ENCODE peak calls at places on chromosome 3, in ten cellular contexts. One of them, this sample, is unnamed.

GRCh38 chr3:138945646-138946553 is 1.0 kb downstream of the FOXL2 start:
- DNase-seq in IMR-90: peak; percentile 23
- DNase-seq in psoas muscle: no peak
- DNase-seq in GM23338: peak; percentile 68
- DNase-seq in HepG2: no peak
- DNase-seq in left ventricle myocardium inferior: no peak
- DNase-seq in cardiac muscle cell: peak; percentile 37
- DNase-seq in ovary: peak; percentile 41
- DNase-seq in kidney: peak; percentile 69
- DNase-seq in heart left ventricle: no peak
- DNase-seq in this sample: no peak

GRCh38 chr3:158794936-158795518 is 6.8 kb upstream of the MFSD1 start:
- DNase-seq in IMR-90: peak; percentile 59
- DNase-seq in psoas muscle: no peak
- DNase-seq in GM23338: peak; percentile 63
- DNase-seq in HepG2: peak; percentile 32
- DNase-seq in left ventricle myocardium inferior: no peak
- DNase-seq in cardiac muscle cell: no peak
- DNase-seq in ovary: no peak
- DNase-seq in kidney: no peak
- DNase-seq in heart left ventricle: no peak
- DNase-seq in this sample: no peak

GRCh38 chr3:178353292-178353814 is 182.9 kb upstream of the KCNMB2 start:
- DNase-seq in IMR-90: peak; percentile 36
- DNase-seq in psoas muscle: no peak
- DNase-seq in GM23338: no peak
- DNase-seq in HepG2: no peak
- DNase-seq in left ventricle myocardium inferior: no peak
- DNase-seq in cardiac muscle cell: no peak
- DNase-seq in ovary: no peak
- DNase-seq in kidney: no peak
- DNase-seq in heart left ventricle: no peak
- DNase-seq in this sample: no peak

GRCh38 chr3:98733055-98733777 is 29.9 kb upstream of the ST3GAL6 start:
- DNase-seq in IMR-90: no peak
- DNase-seq in psoas muscle: peak; percentile 32
- DNase-seq in GM23338: no peak
- DNase-seq in HepG2: peak; percentile 12
- DNase-seq in left ventricle myocardium inferior: peak; percentile 39
- DNase-seq in cardiac muscle cell: peak; percentile 66
- DNase-seq in ovary: peak; percentile 13
- DNase-seq in kidney: peak; percentile 78
- DNase-seq in heart left ventricle: peak; percentile 48
- DNase-seq in this sample: peak; percentile 40

GRCh38 chr3:138452491-138452890 is 18.1 kb downstream of the ESYT3 start:
- DNase-seq in IMR-90: no peak
- DNase-seq in psoas muscle: no peak
- DNase-seq in GM23338: no peak
- DNase-seq in HepG2: no peak
- DNase-seq in left ventricle myocardium inferior: no peak
- DNase-seq in cardiac muscle cell: no peak
- DNase-seq in ovary: no peak
- DNase-seq in kidney: no peak
- DNase-seq in heart left ventricle: no peak
- DNase-seq in this sample: no peak

GRCh38 chr3:29887450-29887849 is 606.6 kb downstream of the RBMS3 start:
- DNase-seq in IMR-90: peak; percentile 66
- DNase-seq in psoas muscle: no peak
- DNase-seq in GM23338: no peak
- DNase-seq in HepG2: no peak
- DNase-seq in left ventricle myocardium inferior: no peak
- DNase-seq in cardiac muscle cell: no peak
- DNase-seq in ovary: no peak
- DNase-seq in kidney: no peak
- DNase-seq in heart left ventricle: no peak
- DNase-seq in this sample: no peak

GRCh38 chr3:162541923-162542322 is 1045.3 kb downstream of the OTOL1 start:
- DNase-seq in IMR-90: no peak
- DNase-seq in psoas muscle: no peak
- DNase-seq in GM23338: no peak
- DNase-seq in HepG2: no peak
- DNase-seq in left ventricle myocardium inferior: no peak
- DNase-seq in cardiac muscle cell: no peak
- DNase-seq in ovary: no peak
- DNase-seq in kidney: no peak
- DNase-seq in heart left ventricle: no peak
- DNase-seq in this sample: no peak

GRCh38 chr3:138327831-138328230 is 1.8 kb downstream of the NME9 start:
- DNase-seq in IMR-90: no peak
- DNase-seq in psoas muscle: no peak
- DNase-seq in GM23338: no peak
- DNase-seq in HepG2: no peak
- DNase-seq in left ventricle myocardium inferior: no peak
- DNase-seq in cardiac muscle cell: no peak
- DNase-seq in ovary: no peak
- DNase-seq in kidney: no peak
- DNase-seq in heart left ventricle: no peak
- DNase-seq in this sample: no peak

GRCh38 chr3:186989429-186989828 is 59.1 kb downstream of the ST6GAL1 start:
- DNase-seq in IMR-90: no peak
- DNase-seq in psoas muscle: no peak
- DNase-seq in GM23338: no peak
- DNase-seq in HepG2: peak; percentile 10
- DNase-seq in left ventricle myocardium inferior: no peak
- DNase-seq in cardiac muscle cell: no peak
- DNase-seq in ovary: no peak
- DNase-seq in kidney: no peak
- DNase-seq in heart left ventricle: no peak
- DNase-seq in this sample: no peak

GRCh38 chr3:186988806-186989205 is 58.5 kb downstream of the ST6GAL1 start:
- DNase-seq in IMR-90: no peak
- DNase-seq in psoas muscle: no peak
- DNase-seq in GM23338: no peak
- DNase-seq in HepG2: no peak
- DNase-seq in left ventricle myocardium inferior: no peak
- DNase-seq in cardiac muscle cell: no peak
- DNase-seq in ovary: no peak
- DNase-seq in kidney: no peak
- DNase-seq in heart left ventricle: no peak
- DNase-seq in this sample: no peak

GRCh38 chr3:186985713-186986364 is 55.5 kb downstream of the ST6GAL1 start:
- DNase-seq in IMR-90: no peak
- DNase-seq in psoas muscle: no peak
- DNase-seq in GM23338: no peak
- DNase-seq in HepG2: no peak
- DNase-seq in left ventricle myocardium inferior: no peak
- DNase-seq in cardiac muscle cell: no peak
- DNase-seq in ovary: no peak
- DNase-seq in kidney: no peak
- DNase-seq in heart left ventricle: no peak
- DNase-seq in this sample: no peak

GRCh38 chr3:186986406-186986805 is 56.1 kb downstream of the ST6GAL1 start:
- DNase-seq in IMR-90: no peak
- DNase-seq in psoas muscle: no peak
- DNase-seq in GM23338: no peak
- DNase-seq in HepG2: no peak
- DNase-seq in left ventricle myocardium inferior: no peak
- DNase-seq in cardiac muscle cell: peak; percentile 19
- DNase-seq in ovary: no peak
- DNase-seq in kidney: no peak
- DNase-seq in heart left ventricle: no peak
- DNase-seq in this sample: no peak

GRCh38 chr3:186986811-186987210 is 56.5 kb downstream of the ST6GAL1 start:
- DNase-seq in IMR-90: no peak
- DNase-seq in psoas muscle: no peak
- DNase-seq in GM23338: no peak
- DNase-seq in HepG2: no peak
- DNase-seq in left ventricle myocardium inferior: no peak
- DNase-seq in cardiac muscle cell: no peak
- DNase-seq in ovary: no peak
- DNase-seq in kidney: no peak
- DNase-seq in heart left ventricle: no peak
- DNase-seq in this sample: no peak
- H3K4me1 ChIP-seq in IMR-90: peaks cover 1% of the 10 kb centered on the region
- H3K4me1 ChIP-seq in psoas muscle: peaks cover 27% of the 10 kb centered on the region
- H3K4me1 ChIP-seq in GM23338: peaks cover 20% of the 10 kb centered on the region
- H3K4me1 ChIP-seq in HepG2: peaks cover 31% of the 10 kb centered on the region
- H3K4me1 ChIP-seq in left ventricle myocardium inferior: peaks cover 75% of the 10 kb centered on the region
- H3K4me1 ChIP-seq in cardiac muscle cell: peaks cover 32% of the 10 kb centered on the region
- H3K4me1 ChIP-seq in ovary: no peaks in the 10 kb centered on the region
- H3K4me1 ChIP-seq in kidney: peaks cover 5% of the 10 kb centered on the region
- H3K4me1 ChIP-seq in heart left ventricle: peaks cover 60% of the 10 kb centered on the region
- H3K4me1 ChIP-seq in this sample: peaks cover 16% of the 10 kb centered on the region

DNA sequence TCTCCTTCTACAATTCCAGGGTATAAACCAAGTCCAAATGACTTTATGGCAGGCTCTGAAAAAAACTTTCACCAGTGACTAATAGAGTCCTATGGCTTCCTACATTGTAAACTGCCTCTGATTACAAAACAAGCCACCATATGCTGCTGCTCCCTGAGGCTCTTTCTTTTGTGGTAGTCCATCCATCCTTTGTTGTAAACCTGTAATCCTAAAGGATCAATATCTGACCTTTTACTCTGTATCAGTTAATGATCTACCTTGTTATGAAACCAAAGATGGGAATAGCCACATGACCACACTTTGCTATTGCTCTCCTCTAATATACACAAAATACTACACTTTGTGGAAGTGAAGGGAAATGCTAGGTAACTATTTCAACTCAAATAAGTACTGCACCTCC is 434.7 kb upstream of the AGTR1 start:
- DNase-seq in IMR-90: no peak
- DNase-seq in psoas muscle: no peak
- DNase-seq in GM23338: no peak
- DNase-seq in HepG2: peak; percentile 16
- DNase-seq in left ventricle myocardium inferior: no peak
- DNase-seq in cardiac muscle cell: no peak
- DNase-seq in ovary: no peak
- DNase-seq in kidney: no peak
- DNase-seq in heart left ventricle: no peak
- DNase-seq in this sample: no peak
- H3K4me3 ChIP-seq in IMR-90: no peak overlapping the region
- H3K4me3 ChIP-seq in psoas muscle: no peak overlapping the region
- H3K4me3 ChIP-seq in GM23338: no peak overlapping the region
- H3K4me3 ChIP-seq in HepG2: no peak overlapping the region
- H3K4me3 ChIP-seq in left ventricle myocardium inferior: no peak overlapping the region
- H3K4me3 ChIP-seq in cardiac muscle cell: no peak overlapping the region
- H3K4me3 ChIP-seq in ovary: no peak overlapping the region
- H3K4me3 ChIP-seq in kidney: no peak overlapping the region
- H3K4me3 ChIP-seq in heart left ventricle: no peak overlapping the region
- H3K4me3 ChIP-seq in this sample: no peak overlapping the region

GRCh38 chr3:105354429-105354828 is 12.3 kb upstream of the ALCAM start:
- DNase-seq in IMR-90: no peak
- DNase-seq in psoas muscle: no peak
- DNase-seq in GM23338: peak; percentile 87
- DNase-seq in HepG2: no peak
- DNase-seq in left ventricle myocardium inferior: no peak
- DNase-seq in cardiac muscle cell: peak; percentile 18
- DNase-seq in ovary: no peak
- DNase-seq in kidney: no peak
- DNase-seq in heart left ventricle: no peak
- DNase-seq in this sample: no peak

GRCh38 chr3:105355355-105356063 is 11.2 kb upstream of the ALCAM start:
- DNase-seq in IMR-90: peak; percentile 74
- DNase-seq in psoas muscle: no peak
- DNase-seq in GM23338: no peak
- DNase-seq in HepG2: no peak
- DNase-seq in left ventricle myocardium inferior: no peak
- DNase-seq in cardiac muscle cell: no peak
- DNase-seq in ovary: no peak
- DNase-seq in kidney: no peak
- DNase-seq in heart left ventricle: no peak
- DNase-seq in this sample: no peak

GRCh38 chr3:105351821-105352220 is 14.9 kb upstream of the ALCAM start:
- DNase-seq in IMR-90: peak; percentile 77
- DNase-seq in psoas muscle: no peak
- DNase-seq in GM23338: no peak
- DNase-seq in HepG2: no peak
- DNase-seq in left ventricle myocardium inferior: no peak
- DNase-seq in cardiac muscle cell: no peak
- DNase-seq in ovary: no peak
- DNase-seq in kidney: no peak
- DNase-seq in heart left ventricle: no peak
- DNase-seq in this sample: no peak

GRCh38 chr3:105352976-105353375 is 13.7 kb upstream of the ALCAM start:
- DNase-seq in IMR-90: peak; percentile 58
- DNase-seq in psoas muscle: no peak
- DNase-seq in GM23338: no peak
- DNase-seq in HepG2: no peak
- DNase-seq in left ventricle myocardium inferior: no peak
- DNase-seq in cardiac muscle cell: no peak
- DNase-seq in ovary: no peak
- DNase-seq in kidney: no peak
- DNase-seq in heart left ventricle: no peak
- DNase-seq in this sample: no peak

DNA sequence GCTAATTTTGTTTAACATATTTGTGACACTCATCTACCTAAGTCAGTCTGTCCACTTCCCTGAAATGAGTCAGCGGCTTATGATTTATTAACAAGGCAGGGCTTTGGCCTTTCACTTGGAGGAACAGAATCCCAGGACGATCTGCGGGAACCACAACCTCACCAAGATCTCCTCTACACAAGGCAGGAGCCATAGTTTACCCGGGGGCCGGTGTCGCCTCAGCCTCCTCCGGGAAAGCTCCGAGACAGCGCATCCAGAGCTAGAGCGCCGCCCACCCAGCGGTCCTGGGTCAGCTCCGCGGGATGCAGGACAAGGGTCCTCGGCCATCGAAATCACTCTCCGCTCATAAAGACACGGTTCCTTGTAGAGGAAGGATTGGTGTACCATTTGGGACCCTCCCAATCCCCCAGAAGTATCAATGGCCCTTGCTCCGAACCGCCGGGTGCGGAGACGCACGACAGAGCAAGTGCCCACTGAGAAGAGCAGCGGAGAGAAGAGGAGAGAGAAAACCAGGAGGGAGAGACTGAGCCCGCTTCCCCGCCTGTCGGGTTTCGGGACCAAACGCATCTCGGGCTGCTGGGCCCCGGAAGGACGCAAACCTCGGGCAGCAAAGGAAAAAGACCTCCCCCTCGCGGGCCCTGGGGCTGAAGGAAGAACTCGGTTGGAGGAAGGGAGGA is 13.1 kb upstream of the ALCAM start:
- DNase-seq in IMR-90: peak; percentile 64
- DNase-seq in psoas muscle: peak; percentile 25
- DNase-seq in GM23338: peak; percentile 72
- DNase-seq in HepG2: no peak
- DNase-seq in left ventricle myocardium inferior: peak; percentile 20
- DNase-seq in cardiac muscle cell: peak; percentile 20
- DNase-seq in ovary: no peak
- DNase-seq in kidney: peak; percentile 59
- DNase-seq in heart left ventricle: no peak
- DNase-seq in this sample: no peak
- TF ChIP-seq CTCF in IMR-90: no peak
- TF ChIP-seq CTCF in psoas muscle: no peak
- TF ChIP-seq CTCF in GM23338: peak; percentile 11
- TF ChIP-seq CTCF in HepG2: no peak
- TF ChIP-seq CTCF in left ventricle myocardium inferior: no peak
- TF ChIP-seq CTCF in cardiac muscle cell: peak; percentile 9
- TF ChIP-seq CTCF in ovary: no peak
- TF ChIP-seq CTCF in kidney: no peak
- TF ChIP-seq CTCF in heart left ventricle: no peak
- TF ChIP-seq CTCF in this sample: no peak

DNA sequence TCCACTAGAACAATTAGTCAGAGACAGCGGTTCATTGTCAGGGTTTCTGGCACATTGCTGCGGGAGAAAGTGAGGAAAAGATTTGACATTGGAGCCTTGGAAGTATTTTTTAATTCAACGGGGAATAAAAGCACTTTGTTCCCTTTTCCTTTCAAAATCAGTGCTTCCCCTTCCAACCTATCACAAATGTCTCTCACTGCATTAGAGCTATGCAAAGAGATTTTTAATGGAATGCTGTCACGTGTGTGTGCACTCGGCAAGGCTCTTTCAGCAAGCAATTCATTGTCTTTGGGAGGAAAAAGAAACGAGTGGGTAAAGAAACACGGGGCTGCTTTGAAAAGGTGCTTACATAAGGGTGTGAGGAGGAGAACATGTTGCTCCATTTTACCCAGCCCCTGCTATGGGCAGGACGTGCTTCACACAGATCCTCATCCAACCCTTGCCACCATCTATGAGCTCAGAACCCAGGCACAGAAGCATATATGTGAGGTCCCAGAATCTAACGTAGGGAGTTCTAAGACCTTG is 490.4 kb upstream of the PROK2 start:
- DNase-seq in IMR-90: no peak
- DNase-seq in psoas muscle: no peak
- DNase-seq in GM23338: no peak
- DNase-seq in HepG2: no peak
- DNase-seq in left ventricle myocardium inferior: no peak
- DNase-seq in cardiac muscle cell: no peak
- DNase-seq in ovary: no peak
- DNase-seq in kidney: no peak
- DNase-seq in heart left ventricle: no peak
- DNase-seq in this sample: no peak
- H3K4me1 ChIP-seq in IMR-90: peaks cover 19% of the 10 kb centered on the region
- H3K4me1 ChIP-seq in psoas muscle: peaks cover 8% of the 10 kb centered on the region
- H3K4me1 ChIP-seq in GM23338: no peaks in the 10 kb centered on the region
- H3K4me1 ChIP-seq in HepG2: peaks cover 18% of the 10 kb centered on the region
- H3K4me1 ChIP-seq in left ventricle myocardium inferior: peaks cover 50% of the 10 kb centered on the region
- H3K4me1 ChIP-seq in cardiac muscle cell: peaks cover 10% of the 10 kb centered on the region
- H3K4me1 ChIP-seq in ovary: peaks cover 10% of the 10 kb centered on the region
- H3K4me1 ChIP-seq in kidney: peaks cover 7% of the 10 kb centered on the region
- H3K4me1 ChIP-seq in heart left ventricle: peaks cover 48% of the 10 kb centered on the region
- H3K4me1 ChIP-seq in this sample: peaks cover 5% of the 10 kb centered on the region